ENCODE peak calls at places on chromosomes 5 and 9, in eight cellular contexts. One of them, this sample, is unnamed.

GRCh38 chr5:18772475-18772874 is 1138.2 kb downstream of the TAF11L14 start:
- DNase-seq in progenitor cell of endocrine pancreas: no peak
- DNase-seq in CD8-positive, alpha-beta T cell: no peak
- DNase-seq in endodermal cell: peak
- DNase-seq in neural crest cell: no peak
- DNase-seq in spleen: no peak
- DNase-seq in AG10803: no peak
- DNase-seq in A549: peak
- DNase-seq in this sample: no peak

GRCh38 chr5:41636605-41637004 is 126.2 kb upstream of the PLCXD3 start:
- DNase-seq in progenitor cell of endocrine pancreas: no peak
- DNase-seq in CD8-positive, alpha-beta T cell: no peak
- DNase-seq in endodermal cell: peak
- DNase-seq in neural crest cell: peak
- DNase-seq in spleen: no peak
- DNase-seq in AG10803: peak
- DNase-seq in A549: peak
- DNase-seq in this sample: no peak

GRCh38 chr5:133985540-133986180 is 17.2 kb upstream of the C5orf15 start:
- DNase-seq in progenitor cell of endocrine pancreas: no peak
- DNase-seq in CD8-positive, alpha-beta T cell: no peak
- DNase-seq in endodermal cell: no peak
- DNase-seq in neural crest cell: no peak
- DNase-seq in spleen: no peak
- DNase-seq in AG10803: no peak
- DNase-seq in A549: no peak
- DNase-seq in this sample: no peak

GRCh38 chr9:108486791-108487190 is 369.0 kb downstream of the ACTL7B start:
- DNase-seq in progenitor cell of endocrine pancreas: no peak
- DNase-seq in CD8-positive, alpha-beta T cell: no peak
- DNase-seq in endodermal cell: no peak
- DNase-seq in neural crest cell: no peak
- DNase-seq in spleen: no peak
- DNase-seq in AG10803: peak
- DNase-seq in A549: no peak
- DNase-seq in this sample: no peak

GRCh38 chr9:117796681-117797080 is 92.5 kb downstream of the TLR4 start:
- DNase-seq in progenitor cell of endocrine pancreas: no peak
- DNase-seq in CD8-positive, alpha-beta T cell: no peak
- DNase-seq in endodermal cell: no peak
- DNase-seq in neural crest cell: no peak
- DNase-seq in spleen: no peak
- DNase-seq in AG10803: peak
- DNase-seq in A549: no peak
- DNase-seq in this sample: no peak

GRCh38 chr5:67306997-67307580 is 110.5 kb upstream of the CD180 start:
- DNase-seq in progenitor cell of endocrine pancreas: no peak
- DNase-seq in CD8-positive, alpha-beta T cell: no peak
- DNase-seq in endodermal cell: no peak
- DNase-seq in neural crest cell: no peak
- DNase-seq in spleen: no peak
- DNase-seq in AG10803: peak
- DNase-seq in A549: no peak
- DNase-seq in this sample: no peak

GRCh38 chr9:1073497-1073896 is 23.3 kb downstream of the DMRT2 start:
- DNase-seq in progenitor cell of endocrine pancreas: no peak
- DNase-seq in CD8-positive, alpha-beta T cell: no peak
- DNase-seq in endodermal cell: no peak
- DNase-seq in neural crest cell: no peak
- DNase-seq in spleen: no peak
- DNase-seq in AG10803: no peak
- DNase-seq in A549: no peak
- DNase-seq in this sample: no peak

GRCh38 chr9:29556317-29556716 is 1983.0 kb upstream of the C9orf72 start:
- DNase-seq in progenitor cell of endocrine pancreas: no peak
- DNase-seq in CD8-positive, alpha-beta T cell: no peak
- DNase-seq in endodermal cell: no peak
- DNase-seq in neural crest cell: no peak
- DNase-seq in spleen: no peak
- DNase-seq in AG10803: no peak
- DNase-seq in A549: peak
- DNase-seq in this sample: no peak

GRCh38 chr5:138789771-138790242 is 36.6 kb downstream of the CTNNA1 start:
- DNase-seq in progenitor cell of endocrine pancreas: no peak
- DNase-seq in CD8-positive, alpha-beta T cell: no peak
- DNase-seq in endodermal cell: peak
- DNase-seq in neural crest cell: no peak
- DNase-seq in spleen: no peak
- DNase-seq in AG10803: peak
- DNase-seq in A549: peak
- DNase-seq in this sample: no peak

GRCh38 chr9:109232449-109232848 is 65.4 kb upstream of the FRRS1L start:
- DNase-seq in progenitor cell of endocrine pancreas: no peak
- DNase-seq in CD8-positive, alpha-beta T cell: no peak
- DNase-seq in endodermal cell: no peak
- DNase-seq in neural crest cell: no peak
- DNase-seq in spleen: no peak
- DNase-seq in AG10803: peak
- DNase-seq in A549: no peak
- DNase-seq in this sample: no peak

GRCh38 chr5:96144289-96144688 is 182.6 kb upstream of the ELL2 start:
- DNase-seq in progenitor cell of endocrine pancreas: no peak
- DNase-seq in CD8-positive, alpha-beta T cell: no peak
- DNase-seq in endodermal cell: peak
- DNase-seq in neural crest cell: no peak
- DNase-seq in spleen: no peak
- DNase-seq in AG10803: no peak
- DNase-seq in A549: no peak
- DNase-seq in this sample: no peak

GRCh38 chr5:41747708-41748107 is 122.5 kb downstream of the OXCT1 start:
- DNase-seq in progenitor cell of endocrine pancreas: no peak
- DNase-seq in CD8-positive, alpha-beta T cell: no peak
- DNase-seq in endodermal cell: no peak
- DNase-seq in neural crest cell: no peak
- DNase-seq in spleen: no peak
- DNase-seq in AG10803: no peak
- DNase-seq in A549: no peak
- DNase-seq in this sample: no peak

GRCh38 chr5:146680846-146681585 is 165.0 kb upstream of the GPR151 start:
- DNase-seq in progenitor cell of endocrine pancreas: no peak
- DNase-seq in CD8-positive, alpha-beta T cell: no peak
- DNase-seq in endodermal cell: no peak
- DNase-seq in neural crest cell: no peak
- DNase-seq in spleen: no peak
- DNase-seq in AG10803: no peak
- DNase-seq in A549: no peak
- DNase-seq in this sample: no peak

GRCh38 chr5:91875133-91875779 is 492.1 kb upstream of the ARRDC3 start:
- DNase-seq in progenitor cell of endocrine pancreas: no peak
- DNase-seq in CD8-positive, alpha-beta T cell: no peak
- DNase-seq in endodermal cell: no peak
- DNase-seq in neural crest cell: no peak
- DNase-seq in spleen: no peak
- DNase-seq in AG10803: no peak
- DNase-seq in A549: no peak
- DNase-seq in this sample: no peak
- TF ChIP-seq CTCF in progenitor cell of endocrine pancreas: no peak
- TF ChIP-seq CTCF in CD8-positive, alpha-beta T cell: no peak
- TF ChIP-seq CTCF in endodermal cell: no peak
- TF ChIP-seq CTCF in neural crest cell: no peak
- TF ChIP-seq CTCF in spleen: no peak
- TF ChIP-seq CTCF in AG10803: no peak
- TF ChIP-seq CTCF in A549: no peak
- TF ChIP-seq CTCF in this sample: no peak

DNA sequence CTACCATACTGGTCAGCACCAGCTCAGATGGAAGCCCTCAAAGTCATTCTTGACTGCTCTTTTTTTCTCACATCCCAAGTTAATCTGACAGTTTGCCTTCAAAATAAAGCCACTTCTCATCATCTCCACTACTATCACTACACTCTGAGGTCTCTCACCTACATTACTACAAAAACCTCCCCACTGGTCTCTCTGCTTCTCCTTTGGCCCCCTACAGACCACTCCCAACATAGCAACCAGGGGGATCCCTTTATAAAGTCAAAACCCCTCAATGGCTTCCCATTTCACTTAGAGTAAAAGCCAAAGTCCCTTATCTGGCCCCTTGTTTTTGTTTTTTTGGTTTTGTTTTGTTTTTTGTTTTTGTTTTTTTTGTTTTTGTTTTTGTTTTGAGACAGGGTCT is 4.6 kb downstream of the ARAP3 start:
- DNase-seq in progenitor cell of endocrine pancreas: no peak
- DNase-seq in CD8-positive, alpha-beta T cell: no peak
- DNase-seq in endodermal cell: peak
- DNase-seq in neural crest cell: peak
- DNase-seq in spleen: no peak
- DNase-seq in AG10803: no peak
- DNase-seq in A549: peak
- DNase-seq in this sample: no peak
- TF ChIP-seq CTCF in progenitor cell of endocrine pancreas: peak
- TF ChIP-seq CTCF in CD8-positive, alpha-beta T cell: no peak
- TF ChIP-seq CTCF in endodermal cell: peak
- TF ChIP-seq CTCF in neural crest cell: peak
- TF ChIP-seq CTCF in spleen: no peak
- TF ChIP-seq CTCF in AG10803: peak
- TF ChIP-seq CTCF in A549: no peak
- TF ChIP-seq CTCF in this sample: no peak

DNA sequence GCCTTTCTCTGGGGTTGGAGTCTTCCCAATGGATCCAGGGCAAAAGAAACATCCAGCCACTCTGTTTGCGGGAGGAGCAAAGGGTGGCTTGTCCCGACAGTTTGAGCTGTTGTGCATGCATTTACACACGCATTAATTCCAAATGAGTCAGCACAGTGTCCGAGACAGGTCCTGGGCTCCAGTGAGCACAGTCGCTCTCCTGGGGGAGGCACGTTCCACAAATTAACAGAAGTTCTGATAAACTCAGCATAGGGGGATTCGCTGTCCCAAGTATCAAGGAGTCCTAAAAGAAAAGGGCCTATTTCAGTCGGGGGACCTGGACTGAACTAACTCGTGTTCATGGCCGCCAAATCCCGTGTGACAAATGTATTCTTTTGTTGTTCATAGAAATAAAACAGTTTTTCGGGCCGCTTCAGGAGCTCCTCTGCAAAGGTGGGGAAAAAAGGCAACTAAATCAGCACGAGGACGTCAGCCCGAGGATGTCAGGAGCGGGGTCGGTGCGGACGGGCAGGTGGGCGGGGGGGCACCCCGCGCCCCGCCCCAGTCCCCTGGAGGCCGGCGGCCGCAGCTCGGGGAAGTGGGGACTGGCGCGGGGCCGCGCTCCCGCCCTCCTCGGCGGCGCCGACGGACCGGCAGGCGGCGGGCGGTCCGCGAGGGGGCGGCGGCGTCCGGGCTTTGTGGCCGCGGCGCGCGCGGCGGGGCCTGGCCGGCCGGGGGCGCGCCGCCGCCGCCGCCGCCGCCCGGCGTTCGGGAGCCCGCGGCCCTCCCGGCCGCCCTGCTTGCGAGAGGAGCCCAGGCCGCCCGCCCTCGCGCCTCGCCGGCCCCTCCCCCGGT is at the start of gene MSANTD3:
- DNase-seq in progenitor cell of endocrine pancreas: peak
- DNase-seq in CD8-positive, alpha-beta T cell: peak
- DNase-seq in endodermal cell: peak
- DNase-seq in neural crest cell: peak
- DNase-seq in spleen: peak
- DNase-seq in AG10803: peak
- DNase-seq in A549: peak
- DNase-seq in this sample: no peak
- TF ChIP-seq CTCF in progenitor cell of endocrine pancreas: peak
- TF ChIP-seq CTCF in CD8-positive, alpha-beta T cell: no peak
- TF ChIP-seq CTCF in endodermal cell: no peak
- TF ChIP-seq CTCF in neural crest cell: peak
- TF ChIP-seq CTCF in spleen: no peak
- TF ChIP-seq CTCF in AG10803: no peak
- TF ChIP-seq CTCF in A549: peak
- TF ChIP-seq CTCF in this sample: no peak

GRCh38 chr5:113686599-113686998 is 173.1 kb downstream of the YTHDC2 start:
- DNase-seq in progenitor cell of endocrine pancreas: no peak
- DNase-seq in CD8-positive, alpha-beta T cell: no peak
- DNase-seq in endodermal cell: no peak
- DNase-seq in neural crest cell: no peak
- DNase-seq in spleen: no peak
- DNase-seq in AG10803: no peak
- DNase-seq in A549: no peak
- DNase-seq in this sample: no peak

GRCh38 chr5:113678924-113679575 is 165.6 kb downstream of the YTHDC2 start:
- DNase-seq in progenitor cell of endocrine pancreas: peak
- DNase-seq in CD8-positive, alpha-beta T cell: no peak
- DNase-seq in endodermal cell: peak
- DNase-seq in neural crest cell: peak
- DNase-seq in spleen: no peak
- DNase-seq in AG10803: peak
- DNase-seq in A549: peak
- DNase-seq in this sample: no peak

GRCh38 chr5:113683211-113683610 is 169.7 kb downstream of the YTHDC2 start:
- DNase-seq in progenitor cell of endocrine pancreas: no peak
- DNase-seq in CD8-positive, alpha-beta T cell: no peak
- DNase-seq in endodermal cell: peak
- DNase-seq in neural crest cell: no peak
- DNase-seq in spleen: no peak
- DNase-seq in AG10803: no peak
- DNase-seq in A549: no peak
- DNase-seq in this sample: no peak

GRCh38 chr5:113680534-113680933 is 167.0 kb downstream of the YTHDC2 start:
- DNase-seq in progenitor cell of endocrine pancreas: no peak
- DNase-seq in CD8-positive, alpha-beta T cell: no peak
- DNase-seq in endodermal cell: no peak
- DNase-seq in neural crest cell: no peak
- DNase-seq in spleen: no peak
- DNase-seq in AG10803: no peak
- DNase-seq in A549: no peak
- DNase-seq in this sample: no peak

DNA sequence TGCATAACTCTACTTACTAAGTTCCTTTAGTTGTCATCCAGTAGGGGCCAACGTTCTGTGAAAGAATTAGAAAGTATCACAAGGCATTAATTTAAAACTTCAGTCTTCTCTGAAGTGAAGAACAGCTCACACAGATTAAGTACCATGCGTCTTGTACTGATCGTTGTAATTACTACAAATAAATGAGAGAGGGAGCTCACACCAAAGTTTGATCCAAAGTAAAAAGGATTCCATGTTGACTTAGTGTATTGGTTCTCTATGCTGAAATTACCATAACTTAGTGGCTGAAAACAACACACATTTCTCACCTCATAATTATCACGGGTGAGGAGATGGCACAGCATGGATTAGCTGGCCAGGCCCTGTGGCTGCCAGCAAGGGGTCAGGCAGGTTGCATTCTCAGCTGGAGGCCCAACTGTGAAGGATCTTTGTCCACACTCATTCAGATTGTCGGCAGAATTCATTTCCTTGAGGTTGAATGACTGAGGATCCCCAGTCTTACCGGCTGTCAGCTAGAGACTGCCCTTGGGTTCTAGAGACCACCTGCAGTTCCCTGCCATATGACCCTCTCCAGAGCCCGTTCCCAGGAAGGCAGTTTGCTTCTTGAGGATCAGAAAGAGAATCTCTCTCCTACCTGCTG is 169.1 kb downstream of the YTHDC2 start:
- DNase-seq in progenitor cell of endocrine pancreas: no peak
- DNase-seq in CD8-positive, alpha-beta T cell: no peak
- DNase-seq in endodermal cell: peak
- DNase-seq in neural crest cell: no peak
- DNase-seq in spleen: no peak
- DNase-seq in AG10803: peak
- DNase-seq in A549: no peak
- DNase-seq in this sample: no peak
- TF ChIP-seq CTCF in progenitor cell of endocrine pancreas: no peak
- TF ChIP-seq CTCF in CD8-positive, alpha-beta T cell: no peak
- TF ChIP-seq CTCF in endodermal cell: peak
- TF ChIP-seq CTCF in neural crest cell: peak
- TF ChIP-seq CTCF in spleen: no peak
- TF ChIP-seq CTCF in AG10803: peak
- TF ChIP-seq CTCF in A549: no peak
- TF ChIP-seq CTCF in this sample: no peak